ENCODE peak calls at places on chromosomes 11 and 22, in nine cellular contexts. G is naive thymus-derived CD8-positive, alpha-beta T cell; R is GM12892; H is right atrium auricular region; N is GM10248; E is K562; W is ureter; B is MM.1S; P is sigmoid colon. L is an unnamed sample.

GRCh38 chr11:10537587-10537986 is 3.4 kb downstream of the RNF141 start:
- DNase-seq in P (no peak), G (no peak), R (no peak), W (no peak), E (no peak), N (no peak), B (no peak), H (no peak), L (no peak)

GRCh38 chr11:19729141-19729540 is 16.5 kb downstream of the NAV2 start:
- DNase-seq in P (no peak), H (no peak), R (no peak), N (no peak), B (no peak), W (no peak), G (no peak), E (no peak), L (no peak)

GRCh38 chr11:93902921-93903320 is 52.5 kb upstream of the VSTM5 start:
- DNase-seq in E (no peak), N (no peak), R (no peak), P (no peak), H (no peak), G (no peak), B (no peak), W (no peak), L (no peak)

GRCh38 chr11:82775736-82776346 is 42.2 kb upstream of the FAM181B start:
- DNase-seq in W (no peak), E (peak), N (peak), P (no peak), B (peak), G (no peak), H (no peak), R (peak), L (no peak)

GRCh38 chr22:39171623-39172264 is 19.3 kb upstream of the CBX7 start:
- DNase-seq in R (no peak), W (no peak), E (no peak), B (no peak), G (no peak), N (no peak), H (no peak), P (no peak), L (no peak)

GRCh38 chr22:42614312-42615091 is at the start of gene POLDIP3:
- DNase-seq in R (peak), H (peak), E (peak), N (peak), W (peak), G (peak), P (peak), B (peak), L (peak)

GRCh38 chr11:104997288-104997687 is 25.7 kb downstream of the CASP5 start:
- DNase-seq in R (no peak), P (no peak), B (no peak), G (no peak), E (no peak), N (no peak), W (no peak), H (no peak), L (no peak)

GRCh38 chr11:78149646-78150045 is 10.2 kb upstream of the ALG8 start:
- DNase-seq in G (no peak), W (no peak), P (no peak), B (no peak), R (no peak), E (no peak), N (no peak), H (no peak), L (no peak)

GRCh38 chr11:17640493-17641164 is 78.7 kb upstream of the MYOD1 start:
- DNase-seq in P (no peak), R (no peak), G (no peak), B (no peak), H (no peak), W (no peak), N (peak), E (no peak), L (no peak)

GRCh38 chr22:44805663-44806062 is 53.3 kb downstream of the ARHGAP8 start:
- DNase-seq in H (no peak), B (no peak), W (no peak), R (no peak), E (no peak), G (no peak), P (no peak), N (no peak), L (no peak)

GRCh38 chr11:71933141-71933933 is 4.5 kb downstream of the RNF121 start:
- DNase-seq in N (no peak), P (no peak), R (no peak), W (no peak), H (no peak), G (no peak), B (no peak), E (no peak), L (no peak)

GRCh38 chr11:43833657-43834073 is 47.0 kb upstream of the ALKBH3 start:
- DNase-seq in G (no peak), W (no peak), H (no peak), E (no peak), N (no peak), P (no peak), B (no peak), R (no peak), L (no peak)

GRCh38 chr11:64263021-64263946 is 12.0 kb downstream of the PLCB3 start:
- DNase-seq in W (no peak), B (no peak), N (no peak), R (no peak), G (no peak), H (no peak), E (no peak), P (no peak), L (no peak)

GRCh38 chr11:2213890-2214526 is 42.4 kb upstream of the TH start:
- DNase-seq in H (peak), G (no peak), P (peak), R (no peak), B (no peak), N (no peak), E (no peak), W (no peak), L (no peak)

GRCh38 chr11:107151579-107151978 is 133.3 kb upstream of the GUCY1A2 start:
- DNase-seq in G (no peak), B (no peak), N (no peak), W (no peak), P (no peak), H (no peak), R (no peak), E (no peak), L (no peak)

GRCh38 chr22:35349704-35350538 is 31.0 kb upstream of the HMOX1 start:
- DNase-seq in W (no peak), H (no peak), N (no peak), P (no peak), G (no peak), E (no peak), R (no peak), B (no peak), L (no peak)

GRCh38 chr22:28942801-28943500 is 59.6 kb downstream of the ZNRF3 start:
- DNase-seq in P (no peak), H (no peak), G (no peak), R (no peak), E (no peak), N (no peak), B (no peak), W (no peak), L (no peak)

GRCh38 chr22:50684986-50685385 is 12.4 kb downstream of the SHANK3 start:
- DNase-seq in W (no peak), P (no peak), H (peak), E (no peak), B (no peak), R (no peak), G (no peak), N (no peak), L (no peak)

GRCh38 chr11:2510626-2511402 is 66.0 kb downstream of the KCNQ1 start:
- DNase-seq in N (no peak), B (no peak), R (peak), W (no peak), P (no peak), H (peak), E (peak), G (no peak), L (no peak)

GRCh38 chr11:28793282-28793738 is 685.1 kb downstream of the METTL15 start:
- DNase-seq in G (peak), N (no peak), E (no peak), W (no peak), P (no peak), R (no peak), H (no peak), B (no peak), L (no peak)

GRCh38 chr22:37747090-37747714 is 50.4 kb downstream of the TRIOBP start:
- DNase-seq in N (no peak), G (no peak), H (no peak), B (no peak), P (peak), R (no peak), W (no peak), E (peak), L (no peak)

GRCh38 chr11:10032991-10033390 is 261.0 kb downstream of the SBF2 start:
- DNase-seq in B (no peak), P (no peak), H (no peak), N (no peak), G (no peak), R (no peak), W (no peak), E (no peak), L (no peak)

GRCh38 chr11:132343445-132343844 is 973.0 kb downstream of the NTM start:
- DNase-seq in H (no peak), P (no peak), G (no peak), E (no peak), B (no peak), R (no peak), W (no peak), N (no peak), L (no peak)

GRCh38 chr22:37109242-37109917 is at the start of gene TMPRSS6:
- DNase-seq in N (no peak), H (no peak), P (no peak), G (no peak), E (no peak), R (no peak), W (no peak), B (no peak), L (no peak)

GRCh38 chr22:46796566-46797195 is 34.2 kb downstream of the TBC1D22A start:
- DNase-seq in N (no peak), H (peak), P (peak), B (no peak), G (no peak), W (no peak), E (no peak), R (no peak), L (peak)

GRCh38 chr11:121740902-121741301 is 288.1 kb upstream of the SORL1-AS1 start:
- DNase-seq in P (no peak), N (no peak), R (no peak), B (no peak), E (no peak), H (no peak), G (no peak), W (no peak), L (no peak)

GRCh38 chr11:119316729-119317591 is at the start of gene MCAM:
- DNase-seq in E (peak), H (no peak), N (no peak), B (no peak), W (no peak), P (peak), R (no peak), G (no peak), L (no peak)